ENCODE peak calls at places on chromosomes 6 and 20, in six cellular contexts. C is H9; T is progenitor cell of endocrine pancreas; K is fibroblast of lung; U is keratinocyte; B is CD4-positive, alpha-beta T cell. E is an unnamed sample.

GRCh38 chr6:76120302-76120701 is 47.8 kb upstream of the IMPG1 start:
- DNase-seq in B (no peak), C (peak), K (no peak), U (no peak), T (no peak), E (no peak)

GRCh38 chr20:48702388-48703041 is 125.3 kb downstream of the PREX1 start:
- DNase-seq in K (no peak), B (no peak), U (no peak), T (no peak), C (no peak), E (no peak)

GRCh38 chr20:46139243-46139889 is 21.3 kb downstream of the CD40 start:
- DNase-seq in K (no peak), U (no peak), B (no peak), T (no peak), C (no peak), E (no peak)

GRCh38 chr20:58140787-58141396 is 87.6 kb downstream of the ANKRD60 start:
- DNase-seq in K (no peak), C (no peak), B (no peak), U (no peak), T (no peak), E (no peak)

GRCh38 chr20:55456316-55456940 is 548.9 kb downstream of the CBLN4 start:
- DNase-seq in B (no peak), U (no peak), T (no peak), K (no peak), C (no peak), E (no peak)

GRCh38 chr6:7723041-7723447 is 2.9 kb upstream of the BMP6 start:
- DNase-seq in C (peak), T (peak), U (peak), B (peak), K (peak), E (peak)

GRCh38 chr20:58094160-58094559 is 134.3 kb downstream of the ANKRD60 start:
- DNase-seq in U (no peak), B (no peak), C (peak), K (no peak), T (no peak), E (no peak)

GRCh38 chr20:50292324-50293243 is 102.0 kb downstream of the CEBPB start:
- DNase-seq in B (no peak), K (peak), U (no peak), T (no peak), C (peak), E (no peak)

GRCh38 chr20:7971536-7972285 is 31.5 kb upstream of the HAO1 start:
- DNase-seq in T (no peak), C (no peak), B (no peak), K (peak), U (no peak), E (no peak)

GRCh38 chr6:79833264-79833663 is 114.1 kb downstream of the ELOVL4 start:
- DNase-seq in T (no peak), B (no peak), K (no peak), U (no peak), C (no peak), E (no peak)

GRCh38 chr20:25859649-25860530 is 163.2 kb upstream of the ZNF337 start:
- DNase-seq in T (no peak), U (no peak), K (peak), C (peak), B (peak), E (peak)

GRCh38 chr6:22147983-22148797 is 148.6 kb downstream of the PRL start:
- DNase-seq in C (no peak), B (no peak), K (peak), T (no peak), U (no peak), E (no peak)

GRCh38 chr20:23624307-23624706 is 13.4 kb downstream of the CST3 start:
- DNase-seq in B (no peak), K (no peak), T (no peak), U (no peak), C (no peak), E (no peak)

GRCh38 chr20:47711046-47711752 is 74.1 kb downstream of the SULF2 start:
- DNase-seq in U (no peak), B (no peak), T (no peak), C (no peak), K (peak), E (no peak)

GRCh38 chr6:89509719-89510339 is 76.9 kb downstream of the ANKRD6 start:
- DNase-seq in B (no peak), T (no peak), C (no peak), U (no peak), K (no peak), E (no peak)

GRCh38 chr20:31638816-31639215 is 1.1 kb downstream of the COX4I2 start:
- DNase-seq in K (no peak), B (no peak), C (no peak), T (no peak), U (no peak), E (no peak)

GRCh38 chr20:64119301-64119680 is 11.9 kb upstream of the NPBWR2 start:
- DNase-seq in C (no peak), K (no peak), U (no peak), B (no peak), T (no peak), E (no peak)

GRCh38 chr6:710601-711571 is 17.9 kb upstream of the EXOC2 start:
- DNase-seq in U (no peak), C (peak), B (peak), T (peak), K (peak), E (peak)

GRCh38 chr6:40295251-40295949 is 291.8 kb downstream of the LRFN2 start:
- DNase-seq in T (no peak), K (no peak), C (no peak), B (no peak), U (no peak), E (no peak)

GRCh38 chr6:6466967-6467761 is 121.4 kb upstream of the LY86 start:
- DNase-seq in T (no peak), U (peak), C (no peak), K (peak), B (no peak), E (no peak)

GRCh38 chr6:39835856-39836442 is 43.8 kb downstream of the DAAM2 start:
- DNase-seq in K (peak), U (no peak), B (no peak), T (no peak), C (no peak), E (no peak)

GRCh38 chr6:42287756-42288155 is 70.1 kb upstream of the MRPS10 start:
- DNase-seq in U (no peak), B (no peak), T (no peak), C (no peak), K (no peak), E (no peak)

GRCh38 chr6:34568341-34568680 is 12.2 kb upstream of the SPDEF start:
- DNase-seq in C (no peak), T (no peak), B (no peak), K (no peak), U (no peak), E (no peak)

DNA sequence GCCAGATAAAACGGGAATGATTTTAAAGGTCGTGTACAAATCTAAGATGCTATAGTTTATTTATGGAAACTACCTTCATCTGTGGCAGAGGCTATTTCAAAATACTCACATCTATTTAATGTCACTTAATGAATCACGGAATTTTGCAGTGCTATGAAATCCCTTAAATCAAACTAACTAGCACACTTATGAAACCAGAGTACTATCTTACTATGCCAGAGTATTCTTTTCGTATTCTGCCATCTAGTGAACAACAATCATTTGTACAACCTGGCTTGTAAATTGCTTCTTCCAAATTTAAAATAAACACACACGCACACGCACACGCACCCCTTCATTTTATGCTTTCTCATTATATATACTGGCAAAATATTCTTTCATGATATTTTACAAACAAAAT is 78.0 kb upstream of the BMP5 start:
- DNase-seq in T (no peak), U (no peak), B (no peak), K (peak), C (no peak), E (no peak)
- TF ChIP-seq CTCF in T (peak), U (peak), B (no peak), K (peak), C (peak), E (peak)

DNA sequence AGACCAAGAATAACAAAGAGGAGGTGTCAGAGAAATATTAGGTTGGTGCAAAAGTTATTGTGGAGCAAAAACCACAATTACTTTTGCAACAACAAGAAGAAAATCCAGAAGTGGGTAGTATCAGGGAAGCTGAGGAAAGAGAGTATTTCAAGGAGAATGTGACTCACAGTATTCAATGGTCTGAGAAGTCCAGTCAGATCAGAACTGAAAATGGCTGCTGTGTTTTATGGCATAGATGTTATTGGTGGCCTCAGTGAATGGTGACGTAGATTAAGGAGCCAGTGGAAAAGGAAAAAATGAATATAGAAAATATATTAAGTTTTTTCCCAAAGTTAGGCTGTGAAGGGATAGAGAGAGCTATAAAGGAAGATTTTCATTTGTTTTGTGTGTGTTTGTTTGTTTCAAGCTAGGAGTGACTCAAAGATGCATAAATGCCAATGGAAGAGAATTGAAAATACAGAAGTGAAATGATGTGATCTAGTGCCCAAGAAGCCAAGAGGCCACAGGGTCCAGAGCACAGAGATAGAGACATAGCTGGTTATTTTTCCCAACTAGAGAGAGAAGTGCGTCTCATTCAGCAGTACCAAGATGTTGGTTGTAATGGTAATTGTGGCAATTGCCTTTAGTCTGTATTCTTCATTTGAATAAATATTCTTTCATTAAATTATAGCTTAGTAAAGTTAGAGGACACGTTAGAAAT is 112.8 kb downstream of the ADTRP start:
- DNase-seq in C (no peak), B (no peak), T (no peak), U (no peak), K (no peak), E (no peak)
- TF ChIP-seq CTCF in C (no peak), B (no peak), T (no peak), U (no peak), K (no peak), E (no peak)

GRCh38 chr6:138403324-138403800 is 661 bp upstream of the HEBP2 start:
- DNase-seq in B (peak), T (peak), K (no peak), U (no peak), C (peak), E (peak)
- TF ChIP-seq CTCF in B (no peak), T (peak), K (peak), U (no peak), C (peak), E (no peak)

DNA sequence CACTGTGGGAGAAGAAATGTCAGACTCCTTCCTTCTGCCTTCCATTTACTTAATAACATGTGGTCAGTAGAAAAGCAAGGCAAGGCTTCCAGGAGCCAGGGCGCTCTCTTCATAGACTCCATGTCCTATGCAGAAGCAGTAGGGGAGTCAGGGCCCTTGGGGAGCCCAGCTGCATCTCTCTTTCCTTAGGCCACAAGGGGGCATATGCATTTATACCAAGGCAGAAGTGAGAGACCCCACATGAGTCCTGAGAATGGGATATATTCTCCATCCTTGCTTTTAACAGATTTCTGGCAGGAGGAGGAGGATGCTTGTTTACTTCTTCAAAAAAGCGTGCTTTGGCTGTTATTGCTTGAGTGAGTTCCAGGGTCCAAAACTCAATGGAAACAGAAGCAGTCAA is 198.5 kb downstream of the HIVEP2 start:
- DNase-seq in T (peak), B (no peak), U (no peak), K (no peak), C (peak), E (no peak)
- TF ChIP-seq CTCF in T (peak), B (peak), U (peak), K (peak), C (peak), E (peak)